ENCODE peak calls at places on chromosomes 7 and 10, in six cellular contexts. One of them, this sample, is unnamed.

GRCh38 chr10:124290095-124290795 is 128.5 kb downstream of the OAT start:
- DNase-seq in C1 segment of cervical spinal cord: no peak
- DNase-seq in T-helper 1 cell: no peak
- DNase-seq in tibial nerve: peak
- DNase-seq in left cardiac atrium: peak
- DNase-seq in occipital lobe: no peak
- DNase-seq in this sample: no peak

GRCh38 chr10:113300628-113301027 is 252.2 kb upstream of the HABP2 start:
- DNase-seq in C1 segment of cervical spinal cord: no peak
- DNase-seq in T-helper 1 cell: no peak
- DNase-seq in tibial nerve: no peak
- DNase-seq in left cardiac atrium: no peak
- DNase-seq in occipital lobe: no peak
- DNase-seq in this sample: no peak

GRCh38 chr7:34759477-34760125 is 101.6 kb downstream of the NPSR1 start:
- DNase-seq in C1 segment of cervical spinal cord: no peak
- DNase-seq in T-helper 1 cell: no peak
- DNase-seq in tibial nerve: no peak
- DNase-seq in left cardiac atrium: no peak
- DNase-seq in occipital lobe: no peak
- DNase-seq in this sample: no peak

GRCh38 chr7:10225265-10225664 is 748.4 kb upstream of the PHF14 start:
- DNase-seq in C1 segment of cervical spinal cord: no peak
- DNase-seq in T-helper 1 cell: no peak
- DNase-seq in tibial nerve: no peak
- DNase-seq in left cardiac atrium: no peak
- DNase-seq in occipital lobe: no peak
- DNase-seq in this sample: no peak

GRCh38 chr7:123724725-123725381 is 23.9 kb downstream of the WASL start:
- DNase-seq in C1 segment of cervical spinal cord: no peak
- DNase-seq in T-helper 1 cell: no peak
- DNase-seq in tibial nerve: no peak
- DNase-seq in left cardiac atrium: no peak
- DNase-seq in occipital lobe: no peak
- DNase-seq in this sample: no peak

GRCh38 chr10:28236641-28237040 is 66.2 kb downstream of the MPP7 start:
- DNase-seq in C1 segment of cervical spinal cord: no peak
- DNase-seq in T-helper 1 cell: no peak
- DNase-seq in tibial nerve: no peak
- DNase-seq in left cardiac atrium: no peak
- DNase-seq in occipital lobe: no peak
- DNase-seq in this sample: no peak

GRCh38 chr10:72164617-72165016 is 51.2 kb upstream of the ANAPC16 start:
- DNase-seq in C1 segment of cervical spinal cord: no peak
- DNase-seq in T-helper 1 cell: no peak
- DNase-seq in tibial nerve: no peak
- DNase-seq in left cardiac atrium: no peak
- DNase-seq in occipital lobe: no peak
- DNase-seq in this sample: no peak

GRCh38 chr7:149790146-149790548 is 16.8 kb upstream of the ZNF467 start:
- DNase-seq in C1 segment of cervical spinal cord: no peak
- DNase-seq in T-helper 1 cell: no peak
- DNase-seq in tibial nerve: no peak
- DNase-seq in left cardiac atrium: peak
- DNase-seq in occipital lobe: no peak
- DNase-seq in this sample: no peak

GRCh38 chr7:88480901-88481300 is 174.2 kb upstream of the STEAP4 start:
- DNase-seq in C1 segment of cervical spinal cord: no peak
- DNase-seq in T-helper 1 cell: no peak
- DNase-seq in tibial nerve: peak
- DNase-seq in left cardiac atrium: peak
- DNase-seq in occipital lobe: peak
- DNase-seq in this sample: no peak

GRCh38 chr10:132209130-132209529 is 22.4 kb downstream of the DPYSL4 start:
- DNase-seq in C1 segment of cervical spinal cord: no peak
- DNase-seq in T-helper 1 cell: no peak
- DNase-seq in tibial nerve: no peak
- DNase-seq in left cardiac atrium: peak
- DNase-seq in occipital lobe: no peak
- DNase-seq in this sample: no peak

GRCh38 chr7:23072916-23073315 is 32.7 kb upstream of the KLHL7 start:
- DNase-seq in C1 segment of cervical spinal cord: no peak
- DNase-seq in T-helper 1 cell: no peak
- DNase-seq in tibial nerve: no peak
- DNase-seq in left cardiac atrium: no peak
- DNase-seq in occipital lobe: no peak
- DNase-seq in this sample: no peak

GRCh38 chr10:102657984-102658724 is 13.9 kb downstream of the TRIM8 start:
- DNase-seq in C1 segment of cervical spinal cord: no peak
- DNase-seq in T-helper 1 cell: no peak
- DNase-seq in tibial nerve: no peak
- DNase-seq in left cardiac atrium: no peak
- DNase-seq in occipital lobe: no peak
- DNase-seq in this sample: no peak

GRCh38 chr7:24756989-24757798 is at the start of gene GSDME:
- DNase-seq in C1 segment of cervical spinal cord: no peak
- DNase-seq in T-helper 1 cell: peak
- DNase-seq in tibial nerve: no peak
- DNase-seq in left cardiac atrium: peak
- DNase-seq in occipital lobe: peak
- DNase-seq in this sample: no peak

GRCh38 chr7:98913612-98914011 is 35.3 kb downstream of the TRRAP start:
- DNase-seq in C1 segment of cervical spinal cord: no peak
- DNase-seq in T-helper 1 cell: no peak
- DNase-seq in tibial nerve: no peak
- DNase-seq in left cardiac atrium: no peak
- DNase-seq in occipital lobe: no peak
- DNase-seq in this sample: no peak

GRCh38 chr10:105950410-105950809 is 1214.1 kb downstream of the SORCS1 start:
- DNase-seq in C1 segment of cervical spinal cord: no peak
- DNase-seq in T-helper 1 cell: no peak
- DNase-seq in tibial nerve: peak
- DNase-seq in left cardiac atrium: peak
- DNase-seq in occipital lobe: no peak
- DNase-seq in this sample: no peak

GRCh38 chr7:152881893-152882292 is 122.3 kb downstream of the ACTR3B start:
- DNase-seq in C1 segment of cervical spinal cord: no peak
- DNase-seq in T-helper 1 cell: no peak
- DNase-seq in tibial nerve: no peak
- DNase-seq in left cardiac atrium: no peak
- DNase-seq in occipital lobe: no peak
- DNase-seq in this sample: no peak

GRCh38 chr10:27319752-27320561 is 79.4 kb upstream of the ACBD5 start:
- DNase-seq in C1 segment of cervical spinal cord: no peak
- DNase-seq in T-helper 1 cell: no peak
- DNase-seq in tibial nerve: peak
- DNase-seq in left cardiac atrium: peak
- DNase-seq in occipital lobe: peak
- DNase-seq in this sample: no peak

GRCh38 chr7:70598976-70599375 is 533.0 kb upstream of the GALNT17 start:
- DNase-seq in C1 segment of cervical spinal cord: no peak
- DNase-seq in T-helper 1 cell: no peak
- DNase-seq in tibial nerve: no peak
- DNase-seq in left cardiac atrium: no peak
- DNase-seq in occipital lobe: no peak
- DNase-seq in this sample: no peak

GRCh38 chr7:4845740-4846142 is 16.1 kb downstream of the PAPOLB start:
- DNase-seq in C1 segment of cervical spinal cord: no peak
- DNase-seq in T-helper 1 cell: no peak
- DNase-seq in tibial nerve: no peak
- DNase-seq in left cardiac atrium: peak
- DNase-seq in occipital lobe: no peak
- DNase-seq in this sample: no peak

GRCh38 chr7:128373588-128373987 is 12.1 kb upstream of the PRRT4 start:
- DNase-seq in C1 segment of cervical spinal cord: no peak
- DNase-seq in T-helper 1 cell: no peak
- DNase-seq in tibial nerve: no peak
- DNase-seq in left cardiac atrium: no peak
- DNase-seq in occipital lobe: no peak
- DNase-seq in this sample: no peak

GRCh38 chr7:1042161-1042833 is 2.0 kb upstream of the GPR146 start:
- DNase-seq in C1 segment of cervical spinal cord: no peak
- DNase-seq in T-helper 1 cell: no peak
- DNase-seq in tibial nerve: no peak
- DNase-seq in left cardiac atrium: peak
- DNase-seq in occipital lobe: no peak
- DNase-seq in this sample: no peak

GRCh38 chr7:138875794-138876193 is 77.8 kb upstream of the ATP6V0A4 start:
- DNase-seq in C1 segment of cervical spinal cord: no peak
- DNase-seq in T-helper 1 cell: no peak
- DNase-seq in tibial nerve: no peak
- DNase-seq in left cardiac atrium: no peak
- DNase-seq in occipital lobe: no peak
- DNase-seq in this sample: peak

GRCh38 chr7:2735744-2736143 is 47.7 kb downstream of the AMZ1 start:
- DNase-seq in C1 segment of cervical spinal cord: no peak
- DNase-seq in T-helper 1 cell: no peak
- DNase-seq in tibial nerve: no peak
- DNase-seq in left cardiac atrium: no peak
- DNase-seq in occipital lobe: no peak
- DNase-seq in this sample: no peak

GRCh38 chr7:5384618-5385017 is 39.0 kb downstream of the TNRC18 start:
- DNase-seq in C1 segment of cervical spinal cord: no peak
- DNase-seq in T-helper 1 cell: no peak
- DNase-seq in tibial nerve: no peak
- DNase-seq in left cardiac atrium: no peak
- DNase-seq in occipital lobe: no peak
- DNase-seq in this sample: no peak

GRCh38 chr7:50822716-50823115 is 40.0 kb upstream of the GRB10 start:
- DNase-seq in C1 segment of cervical spinal cord: no peak
- DNase-seq in T-helper 1 cell: no peak
- DNase-seq in tibial nerve: no peak
- DNase-seq in left cardiac atrium: no peak
- DNase-seq in occipital lobe: no peak
- DNase-seq in this sample: no peak

GRCh38 chr10:34796133-34796532 is 19.0 kb downstream of the PARD3 start:
- DNase-seq in C1 segment of cervical spinal cord: no peak
- DNase-seq in T-helper 1 cell: no peak
- DNase-seq in tibial nerve: no peak
- DNase-seq in left cardiac atrium: no peak
- DNase-seq in occipital lobe: no peak
- DNase-seq in this sample: no peak

This sample was measured in T follicular helper cell.